ENCODE peak calls at places on chromosomes 6 and 20, in seven cellular contexts. I is HepG2, U is esophagus muscularis mucosa, H is stomach, O is GM12878, Y is suprapubic skin, X is sigmoid colon. V is an unnamed sample.
A peak's percentile ranks its signal among the peaks of the same experiment; 100 is the strongest.

GRCh38 chr6:156791261-156791850 is 14.2 kb downstream of the ARID1B start:
- DNase-seq in I (peak; percentile 29), U (no peak), H (no peak), O (peak; percentile 72), Y (no peak), X (no peak), V (no peak)

GRCh38 chr6:110493253-110493800 is 16.9 kb upstream of the SLC22A16 start:
- DNase-seq in I (no peak), U (no peak), H (no peak), O (no peak), Y (no peak), X (no peak), V (no peak)

GRCh38 chr6:139981066-139981624 is 606.7 kb upstream of the CITED2 start:
- DNase-seq in I (no peak), U (no peak), H (no peak), O (no peak), Y (no peak), X (no peak), V (no peak)

GRCh38 chr20:51452091-51452613 is 90.4 kb downstream of the NFATC2 start:
- DNase-seq in I (no peak), U (no peak), H (no peak), O (no peak), Y (no peak), X (no peak), V (no peak)

GRCh38 chr6:146968041-146968760 is 236.0 kb upstream of the STXBP5 start:
- DNase-seq in I (no peak), U (no peak), H (no peak), O (no peak), Y (no peak), X (no peak), V (no peak)

GRCh38 chr6:118784641-118785164 is 109.2 kb upstream of the ASF1A start:
- DNase-seq in I (peak; percentile 36), U (no peak), H (no peak), O (no peak), Y (no peak), X (no peak), V (no peak)

GRCh38 chr6:92777146-92777740 is 642.1 kb downstream of the EPHA7 start:
- DNase-seq in I (peak; percentile 12), U (no peak), H (no peak), O (no peak), Y (no peak), X (no peak), V (no peak)

GRCh38 chr6:45423111-45423900 is 45.6 kb upstream of the SUPT3H start:
- DNase-seq in I (no peak), U (no peak), H (peak; percentile 31), O (no peak), Y (peak; percentile 69), X (peak; percentile 73), V (peak; percentile 33)

GRCh38 chr6:43927525-43928210 is 157.7 kb downstream of the VEGFA start:
- DNase-seq in I (no peak), U (no peak), H (peak; percentile 72), O (no peak), Y (peak; percentile 43), X (peak; percentile 50), V (peak; percentile 67)

GRCh38 chr6:28335564-28336283 is at the start of gene ZSCAN31:
- DNase-seq in I (peak; percentile 99), U (peak; percentile 99), H (peak; percentile 96), O (peak; percentile 73), Y (peak; percentile 98), X (peak; percentile 99), V (peak; percentile 96)

GRCh38 chr6:3592371-3592941 is 135.6 kb upstream of the SLC22A23 start:
- DNase-seq in I (peak; percentile 52), U (no peak), H (no peak), O (no peak), Y (no peak), X (no peak), V (no peak)

GRCh38 chr20:6104493-6105188 is 18.2 kb downstream of the FERMT1 start:
- DNase-seq in I (no peak), U (no peak), H (no peak), O (no peak), Y (no peak), X (no peak), V (no peak)

GRCh38 chr6:104885518-104886043 is 25.9 kb upstream of the HACE1 start:
- DNase-seq in I (no peak), U (no peak), H (no peak), O (no peak), Y (no peak), X (no peak), V (no peak)

GRCh38 chr6:35294308-35294945 is 3.2 kb upstream of the DEF6 start:
- DNase-seq in I (peak; percentile 62), U (peak; percentile 91), H (peak; percentile 56), O (no peak), Y (no peak), X (peak; percentile 71), V (peak; percentile 45)

GRCh38 chr20:38724603-38725457 is 544 bp downstream of the SLC32A1 start:
- DNase-seq in I (no peak), U (no peak), H (no peak), O (no peak), Y (no peak), X (no peak), V (no peak)

GRCh38 chr6:167934426-167934864 is 63.0 kb upstream of the KIF25 start:
- DNase-seq in I (no peak), U (peak; percentile 79), H (peak; percentile 61), O (no peak), Y (no peak), X (no peak), V (peak; percentile 31)

GRCh38 chr20:49510562-49511117 is 28.2 kb upstream of the KCNB1 start:
- DNase-seq in I (no peak), U (peak; percentile 93), H (no peak), O (no peak), Y (peak; percentile 81), X (peak; percentile 90), V (peak; percentile 41)

GRCh38 chr6:166474721-166475565 is 92.2 kb upstream of the MPC1 start:
- DNase-seq in I (no peak), U (no peak), H (no peak), O (no peak), Y (peak; percentile 53), X (no peak), V (no peak)

GRCh38 chr6:15974817-15975216 is 154.1 kb upstream of the MYLIP start:
- DNase-seq in I (no peak), U (no peak), H (no peak), O (no peak), Y (no peak), X (no peak), V (no peak)

GRCh38 chr6:122610690-122611455 is 668 bp downstream of the PKIB start:
- DNase-seq in I (peak; percentile 15), U (no peak), H (peak; percentile 83), O (no peak), Y (peak; percentile 71), X (no peak), V (peak; percentile 72)

GRCh38 chr6:131107166-131107565 is 28.1 kb upstream of the AKAP7 start:
- DNase-seq in I (peak; percentile 80), U (no peak), H (no peak), O (no peak), Y (no peak), X (no peak), V (no peak)

GRCh38 chr20:58711266-58712051 is 18.9 kb downstream of the NPEPL1 start:
- DNase-seq in I (no peak), U (peak; percentile 64), H (peak; percentile 16), O (no peak), Y (peak; percentile 56), X (peak; percentile 55), V (peak; percentile 4)

DNA sequence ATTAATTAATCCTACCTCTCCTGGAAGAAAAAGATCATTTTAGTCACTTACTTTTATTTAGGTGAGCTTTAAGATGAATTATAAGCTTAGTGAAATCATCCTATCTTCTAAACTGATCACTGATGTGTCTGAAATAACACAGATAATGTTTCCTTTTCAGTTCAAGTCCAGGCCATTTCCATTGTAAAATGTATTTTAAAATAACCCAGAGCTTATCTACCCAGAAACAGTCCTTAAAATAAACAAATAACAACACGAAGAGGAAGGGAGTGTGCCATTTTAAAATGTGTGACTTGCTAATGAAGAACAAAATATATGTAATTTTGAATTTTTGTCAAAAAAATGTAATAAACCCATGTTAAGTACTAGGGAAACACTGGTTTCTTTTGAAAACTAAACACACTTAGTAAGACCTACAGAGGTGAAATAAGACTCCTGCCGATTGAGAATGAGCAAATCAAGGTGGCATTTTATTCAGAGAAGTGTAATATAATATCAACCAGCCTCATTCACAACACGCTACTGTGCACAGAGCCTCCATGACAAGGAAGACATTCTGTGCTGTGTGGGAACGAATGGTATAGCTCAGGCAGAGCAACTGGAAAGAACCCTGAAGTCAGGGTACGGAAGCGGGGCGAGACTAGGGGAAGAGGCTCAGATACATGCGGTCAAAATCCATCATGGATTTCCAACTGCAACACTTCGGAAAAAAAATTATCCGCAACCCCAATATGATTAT is 7.7 kb downstream of the LRP11 start:
- DNase-seq in I (no peak), U (no peak), H (no peak), O (no peak), Y (no peak), X (no peak), V (no peak)
- TF ChIP-seq POLR2AphosphoS5 in I (no peak), U (no peak), H (no peak), O (no peak), Y (no peak), X (no peak), V (no peak)

DNA sequence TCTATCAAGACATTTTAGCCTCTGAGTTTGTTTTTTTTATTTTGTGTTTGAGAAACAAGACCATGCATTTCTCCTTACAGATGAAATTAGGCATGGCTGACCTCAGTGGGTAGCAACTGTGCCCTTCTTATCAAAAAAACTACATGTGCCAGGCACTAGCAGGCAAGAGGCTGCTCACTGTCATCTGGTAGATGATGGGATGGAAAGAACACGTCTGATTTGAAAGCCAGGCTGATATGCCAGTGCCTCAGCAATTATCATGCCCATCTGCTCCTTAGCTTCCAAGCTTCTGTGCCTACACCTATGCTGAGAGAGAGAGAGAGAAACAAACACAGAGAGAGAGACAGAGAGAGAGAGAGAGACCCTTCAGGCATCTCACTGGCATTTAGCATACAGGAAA is 149.9 kb downstream of the C6orf118 start:
- DNase-seq in I (no peak), U (no peak), H (no peak), O (no peak), Y (no peak), X (no peak), V (no peak)
- TF ChIP-seq EP300 in I (no peak), U (no peak), H (no peak), O (no peak), Y (no peak), X (no peak), V (no peak)

DNA sequence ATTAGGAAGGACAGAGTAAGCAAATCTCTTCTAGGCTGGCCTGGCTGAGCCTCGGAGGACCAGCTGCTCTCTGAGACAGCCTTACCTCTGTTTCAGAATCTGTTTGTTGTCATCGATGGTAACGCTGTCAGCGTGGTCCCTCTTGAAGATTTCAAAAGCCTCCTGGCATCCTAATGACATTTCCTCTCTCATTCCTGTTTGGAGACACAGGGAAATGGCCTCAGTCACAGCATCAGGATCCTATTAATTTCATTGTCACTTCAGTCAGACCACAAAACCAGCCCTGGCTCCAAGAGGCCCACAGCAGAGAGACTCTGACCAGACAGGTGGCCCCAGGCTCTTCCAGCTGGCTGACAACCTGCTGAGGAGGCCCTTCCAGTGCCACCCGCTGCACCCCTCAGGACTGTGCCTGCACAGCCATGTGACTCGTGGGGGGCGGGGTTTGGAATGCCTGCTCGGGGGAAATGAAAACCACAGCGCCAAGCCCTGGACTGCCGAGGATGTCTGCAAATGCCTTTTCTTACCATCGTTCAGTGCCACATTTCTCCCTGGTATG is 108.5 kb upstream of the KCNK16 start:
- DNase-seq in I (no peak), U (peak; percentile 90), H (peak; percentile 47), O (no peak), Y (peak; percentile 76), X (peak; percentile 72), V (peak; percentile 57)
- TF ChIP-seq POLR2AphosphoS5 in I (no peak), U (no peak), H (no peak), O (no peak), Y (no peak), X (peak; percentile 14), V (no peak)

GRCh38 chr6:49541210-49541724 is 9.2 kb upstream of the C6orf141 start:
- DNase-seq in I (peak; percentile 57), U (no peak), H (no peak), O (no peak), Y (no peak), X (no peak), V (no peak)
- TF ChIP-seq EP300 in I (no peak), U (no peak), H (no peak), O (no peak), Y (no peak), X (no peak), V (no peak)